ENCODE peak calls at places on chromosome 1, in seven cellular contexts. C, O, B, P, J, S and Z are unnamed samples.

GRCh38 chr1:186813420-186813819 is 15.3 kb upstream of the PLA2G4A start:
- DNase-seq in C (no peak), O (no peak), B (no peak), P (no peak), J (no peak), S (no peak), Z (peak; percentile 15)

GRCh38 chr1:19815801-19816736 is 986 bp upstream of the RNF186 start:
- DNase-seq in C (no peak), O (no peak), B (no peak), P (no peak), J (no peak), S (no peak), Z (no peak)

GRCh38 chr1:222749927-222750326 is 12.9 kb downstream of the FAM177B start:
- DNase-seq in C (no peak), O (no peak), B (no peak), P (no peak), J (no peak), S (no peak), Z (no peak)

GRCh38 chr1:152110365-152110859 is 4.8 kb downstream of the TCHH start:
- DNase-seq in C (peak; percentile 37), O (no peak), B (peak; percentile 44), P (peak; percentile 38), J (no peak), S (peak; percentile 40), Z (peak; percentile 44)

GRCh38 chr1:169348356-169349036 is 19.1 kb downstream of the NME7 start:
- DNase-seq in C (no peak), O (no peak), B (no peak), P (peak; percentile 75), J (peak; percentile 10), S (peak; percentile 26), Z (peak; percentile 82)

GRCh38 chr1:17565551-17565971 is 26.1 kb downstream of the ARHGEF10L start:
- DNase-seq in C (peak; percentile 53), O (no peak), B (no peak), P (no peak), J (no peak), S (no peak), Z (no peak)

GRCh38 chr1:117014209-117014608 is 12.6 kb downstream of the CD101 start:
- DNase-seq in C (no peak), O (no peak), B (no peak), P (no peak), J (no peak), S (no peak), Z (peak; percentile 22)

GRCh38 chr1:74673351-74674111 is at the start of gene ERICH3:
- DNase-seq in C (peak; percentile 39), O (peak; percentile 36), B (peak; percentile 2), P (peak; percentile 5), J (no peak), S (peak; percentile 26), Z (no peak)

GRCh38 chr1:221911714-221912113 is 169.8 kb upstream of the DUSP10 start:
- DNase-seq in C (no peak), O (no peak), B (no peak), P (no peak), J (no peak), S (no peak), Z (no peak)

GRCh38 chr1:23483327-23484252 is at the start of gene ASAP3:
- DNase-seq in C (peak; percentile 76), O (no peak), B (peak; percentile 21), P (peak; percentile 80), J (peak; percentile 40), S (peak; percentile 41), Z (peak; percentile 42)

GRCh38 chr1:227786673-227787512 is 28.6 kb upstream of the PRSS38 start:
- DNase-seq in C (no peak), O (no peak), B (no peak), P (no peak), J (no peak), S (peak; percentile 50), Z (no peak)

GRCh38 chr1:12581179-12581578 is 36.8 kb downstream of the DHRS3 start:
- DNase-seq in C (no peak), O (no peak), B (no peak), P (no peak), J (no peak), S (no peak), Z (no peak)

GRCh38 chr1:93522721-93523120 is 74.8 kb downstream of the FNBP1L start:
- DNase-seq in C (no peak), O (no peak), B (no peak), P (no peak), J (no peak), S (no peak), Z (no peak)

GRCh38 chr1:184060316-184060715 is 8.8 kb downstream of the TSEN15 start:
- DNase-seq in C (no peak), O (no peak), B (no peak), P (no peak), J (no peak), S (no peak), Z (peak; percentile 79)

GRCh38 chr1:93000751-93001175 is 39.5 kb upstream of the DIPK1A start:
- DNase-seq in C (no peak), O (no peak), B (no peak), P (peak; percentile 54), J (no peak), S (no peak), Z (peak; percentile 64)

DNA sequence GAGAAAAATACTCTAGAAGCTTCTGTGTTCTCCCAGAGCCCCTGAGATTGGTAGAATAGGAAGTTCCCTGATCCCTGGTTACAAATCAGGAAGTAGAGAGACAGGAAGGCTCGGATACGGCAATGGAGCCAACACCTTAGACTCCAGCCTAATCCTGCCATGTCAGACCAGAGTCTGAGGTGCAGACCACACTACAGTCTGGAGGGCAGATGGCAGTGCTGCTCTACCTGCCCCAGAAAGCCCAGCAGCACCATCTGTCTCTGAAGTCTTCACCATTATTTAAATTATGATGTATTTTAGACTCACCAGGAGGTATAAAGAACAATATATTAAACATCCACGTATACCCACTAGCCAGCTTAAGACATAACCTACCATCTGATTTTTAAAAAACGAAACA is 93.0 kb downstream of the MTR start:
- DNase-seq in C (no peak), O (no peak), B (no peak), P (no peak), J (no peak), S (no peak), Z (no peak)
- TF ChIP-seq CTCF in C (no peak), O (no peak), B (no peak), P (no peak), J (no peak), S (no peak), Z (no peak)

GRCh38 chr1:167553136-167554027 is at the start of gene CREG1:
- DNase-seq in C (peak; percentile 96), O (peak; percentile 88), B (peak; percentile 92), P (peak; percentile 94), J (peak; percentile 93), S (peak; percentile 96), Z (peak; percentile 93)
- TF ChIP-seq CTCF in C (no peak), O (no peak), B (no peak), P (no peak), J (peak; percentile 22), S (no peak), Z (no peak)

DNA sequence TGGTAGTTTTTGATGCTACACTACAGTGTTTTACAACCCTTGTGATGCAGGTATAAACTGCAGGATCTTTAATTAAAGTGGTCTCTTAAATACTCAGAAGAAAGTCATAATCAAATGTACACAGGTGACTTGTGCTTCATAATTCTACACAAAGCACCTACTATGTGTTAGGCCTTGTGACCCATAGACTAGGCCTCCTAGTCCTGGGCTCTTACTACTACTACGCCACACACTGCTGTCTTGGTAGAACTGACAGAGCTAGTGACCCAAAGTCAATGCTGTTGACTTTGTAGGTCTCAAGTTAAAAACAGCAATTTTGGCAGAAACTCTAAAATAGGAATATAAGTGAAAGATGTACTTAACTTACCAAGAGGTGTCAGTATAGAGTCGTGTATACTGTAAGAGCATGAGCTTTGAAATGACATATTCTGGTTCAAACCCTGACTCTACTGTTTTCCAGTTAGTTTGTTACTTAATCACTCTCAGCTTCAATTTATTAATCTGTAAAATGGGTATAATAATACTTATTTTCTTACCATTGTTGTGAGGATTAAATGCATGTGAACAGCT is 48.6 kb upstream of the LMO4 start:
- DNase-seq in C (no peak), O (no peak), B (no peak), P (peak; percentile 20), J (no peak), S (no peak), Z (peak; percentile 50)
- TF ChIP-seq CTCF in C (no peak), O (no peak), B (no peak), P (no peak), J (no peak), S (no peak), Z (peak; percentile 37)

GRCh38 chr1:115630342-115630741 is 11.4 kb upstream of the VANGL1 start:
- DNase-seq in C (no peak), O (no peak), B (no peak), P (no peak), J (no peak), S (no peak), Z (no peak)

GRCh38 chr1:115620453-115620852 is 21.3 kb upstream of the VANGL1 start:
- DNase-seq in C (no peak), O (no peak), B (no peak), P (no peak), J (no peak), S (no peak), Z (no peak)

GRCh38 chr1:115620950-115621349 is 20.8 kb upstream of the VANGL1 start:
- DNase-seq in C (no peak), O (no peak), B (no peak), P (no peak), J (no peak), S (no peak), Z (no peak)

GRCh38 chr1:115624859-115625258 is 16.9 kb upstream of the VANGL1 start:
- DNase-seq in C (no peak), O (no peak), B (no peak), P (no peak), J (no peak), S (no peak), Z (peak; percentile 17)
- TF ChIP-seq CTCF in C (no peak), O (no peak), B (no peak), P (no peak), J (no peak), S (no peak), Z (peak; percentile 17)